ENCODE peak calls at places on chromosomes 1 and 21, in four cellular contexts. X is uterus, G is keratinocyte, U is A673. D is an unnamed sample. For H3K4me1, the result is how much of the 10 kb centered on the place peaks cover.

GRCh38 chr1:243407284-243408018 is 151.6 kb downstream of the SDCCAG8 start:
- DNase-seq in X (no peak), G (no peak), U (peak), D (no peak)

GRCh38 chr1:99682291-99682751 is 36.4 kb downstream of the PALMD start:
- DNase-seq in X (no peak), G (no peak), U (no peak), D (no peak)

GRCh38 chr1:30218438-30218837 is 504.9 kb downstream of the MATN1 start:
- DNase-seq in X (no peak), G (no peak), U (no peak), D (no peak)

GRCh38 chr1:11806307-11806936 is 431 bp downstream of the CLCN6 start:
- DNase-seq in X (no peak), G (no peak), U (peak), D (no peak)

GRCh38 chr1:221849110-221849509 is 107.2 kb upstream of the DUSP10 start:
- DNase-seq in X (no peak), G (no peak), U (no peak), D (no peak)

GRCh38 chr21:31195334-31196015 is 148.6 kb downstream of the TIAM1 start:
- DNase-seq in X (no peak), G (no peak), U (no peak), D (no peak)

GRCh38 chr1:208172389-208173140 is 71.6 kb downstream of the PLXNA2 start:
- DNase-seq in X (no peak), G (no peak), U (no peak), D (no peak)

GRCh38 chr1:78884685-78885452 is 121.7 kb downstream of the ADGRL4 start:
- DNase-seq in X (no peak), G (no peak), U (peak), D (no peak)

GRCh38 chr1:43590389-43590788 is 59.6 kb upstream of the KDM4A start:
- DNase-seq in X (no peak), G (no peak), U (no peak), D (no peak)

GRCh38 chr1:9792156-9793042 is 31.4 kb downstream of the CLSTN1 start:
- DNase-seq in X (no peak), G (no peak), U (peak), D (no peak)

GRCh38 chr1:168084396-168085231 is 52.1 kb downstream of the GPR161 start:
- DNase-seq in X (peak), G (no peak), U (peak), D (peak)

GRCh38 chr1:32205401-32206370 is at the start of gene IQCC:
- DNase-seq in X (peak), G (no peak), U (peak), D (peak)

GRCh38 chr1:198794498-198794897 is 155.7 kb downstream of the PTPRC start:
- DNase-seq in X (no peak), G (no peak), U (no peak), D (no peak)

GRCh38 chr21:43211085-43212071 is 42.6 kb downstream of the CRYAA start:
- DNase-seq in X (peak), G (no peak), U (no peak), D (no peak)

GRCh38 chr1:222081859-222082258 is 340.0 kb upstream of the DUSP10 start:
- DNase-seq in X (no peak), G (no peak), U (no peak), D (no peak)

GRCh38 chr1:150562384-150563339 is 13.5 kb downstream of the ADAMTSL4 start:
- DNase-seq in X (no peak), G (no peak), U (no peak), D (no peak)
- H3K4me3 ChIP-seq in X (peak), G (peak), U (peak), D (peak)

GRCh38 chr1:14940285-14940890 is 213.2 kb upstream of the TMEM51 start:
- DNase-seq in X (no peak), G (no peak), U (no peak), D (no peak)
- H3K4me1 ChIP-seq in X (under half), G (under half), U (under half), D (under half)

GRCh38 chr1:223243441-223244050 is 100.5 kb upstream of the TLR5 start:
- DNase-seq in X (no peak), G (no peak), U (no peak), D (peak)

GRCh38 chr1:223242971-223243370 is 99.9 kb upstream of the TLR5 start:
- DNase-seq in X (no peak), G (no peak), U (no peak), D (no peak)

GRCh38 chr1:223245411-223245810 is 102.4 kb upstream of the TLR5 start:
- DNase-seq in X (no peak), G (no peak), U (no peak), D (no peak)

GRCh38 chr1:223245983-223246382 is 102.9 kb upstream of the TLR5 start:
- DNase-seq in X (no peak), G (no peak), U (no peak), D (no peak)

GRCh38 chr1:223244366-223245103 is 101.5 kb upstream of the TLR5 start:
- DNase-seq in X (no peak), G (no peak), U (peak), D (no peak)
- TF ChIP-seq CTCF in X (no peak), G (peak), U (peak), D (peak)

GRCh38 chr1:14413809-14414208 is 184.7 kb upstream of the KAZN start:
- DNase-seq in X (no peak), G (no peak), U (no peak), D (no peak)
- H3K4me3 ChIP-seq in X (no peak), G (no peak), U (no peak), D (no peak)

DNA sequence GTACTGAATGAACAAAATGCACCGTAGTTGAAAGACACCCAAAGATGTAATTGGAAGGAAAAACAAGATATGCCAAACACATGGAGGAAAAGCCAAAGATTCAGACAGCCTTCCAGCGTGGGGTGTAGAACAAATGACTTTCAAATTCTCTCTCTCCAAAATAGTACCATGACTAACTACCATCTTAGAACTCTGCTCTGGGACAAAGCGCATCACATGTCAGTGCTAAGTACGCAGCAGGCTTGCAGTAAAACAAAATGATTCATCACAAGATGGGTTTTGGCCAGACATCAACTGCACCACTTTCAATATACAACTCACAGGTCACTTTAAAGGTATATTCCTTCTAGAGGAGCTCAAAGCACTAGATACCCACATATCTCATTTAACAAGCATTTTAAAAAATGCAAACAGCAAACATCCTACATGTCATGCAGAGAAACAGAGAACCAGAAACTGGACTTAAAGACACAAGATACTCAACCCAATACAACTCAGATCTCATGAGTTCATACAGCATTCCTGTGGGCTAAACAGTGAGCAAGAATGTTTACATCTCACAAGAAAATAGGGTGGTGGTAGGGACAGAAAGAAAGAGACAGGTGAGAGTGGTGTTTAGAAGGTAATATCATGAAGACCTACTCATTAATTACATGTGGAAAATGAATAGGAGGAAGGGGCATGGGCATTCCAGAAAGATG is 75.7 kb downstream of the BCAR3 start:
- DNase-seq in X (no peak), G (no peak), U (no peak), D (peak)
- H3K4me1 ChIP-seq in X (under half), G (half or more), U (under half), D (under half)

GRCh38 chr1:24493785-24494184 is 8.9 kb upstream of the RCAN3 start:
- DNase-seq in X (no peak), G (no peak), U (no peak), D (no peak)

GRCh38 chr1:24489674-24490073 is 13.0 kb upstream of the RCAN3 start:
- DNase-seq in X (no peak), G (no peak), U (no peak), D (no peak)

GRCh38 chr1:24487455-24487854 is 15.2 kb upstream of the RCAN3 start:
- DNase-seq in X (no peak), G (no peak), U (no peak), D (no peak)

GRCh38 chr1:24490101-24490781 is 12.4 kb upstream of the RCAN3 start:
- DNase-seq in X (no peak), G (no peak), U (no peak), D (no peak)

GRCh38 chr1:24491577-24492360 is 10.9 kb upstream of the RCAN3 start:
- DNase-seq in X (no peak), G (no peak), U (peak), D (no peak)
- TF ChIP-seq CTCF in X (no peak), G (no peak), U (no peak), D (no peak)

GRCh38 chr21:38769253-38769780 is 36.4 kb upstream of the ETS2 start:
- DNase-seq in X (no peak), G (no peak), U (no peak), D (no peak)
- H3K4me3 ChIP-seq in X (no peak), G (no peak), U (no peak), D (no peak)

D was measured in right atrium auricular region.